ENCODE peak calls at places on chromosomes 11 and 22, in seven cellular contexts. W is left cardiac atrium; M is SK-N-DZ; A is choroid plexus epithelial cell; I is upper lobe of left lung; R is stimulated activated CD4-positive, alpha-beta T cell treated with anti-CD3 and anti-CD28 coated beads, Interleukin-1b, Interleukin-23, amount 100 ng/mL, for 1 hour; C is activated naive CD4-positive, alpha-beta T cell treated with Interleukin-2 at 50 U/mL for 16 hours. F is an unnamed sample.

GRCh38 chr11:61158691-61159381 is 2.4 kb downstream of the VPS37C start:
- DNase-seq in W (no peak), M (no peak), A (peak), I (no peak), R (no peak), C (no peak), F (no peak)

GRCh38 chr11:110295487-110296225 is 758 bp downstream of the RDX start:
- DNase-seq in W (peak), M (peak), A (peak), I (peak), R (no peak), C (peak), F (peak)

GRCh38 chr22:48223488-48224190 is 1461.2 kb downstream of the TBC1D22A start:
- DNase-seq in W (no peak), M (no peak), A (no peak), I (no peak), R (no peak), C (no peak), F (no peak)

GRCh38 chr11:125939081-125939521 is 6.7 kb upstream of the VSIG10L2 start:
- DNase-seq in W (no peak), M (no peak), A (no peak), I (no peak), R (no peak), C (no peak), F (no peak)

GRCh38 chr22:41822289-41823057 is 10.4 kb upstream of the SREBF2 start:
- DNase-seq in W (no peak), M (peak), A (peak), I (no peak), R (no peak), C (peak), F (no peak)

GRCh38 chr22:17905445-17905844 is 118.9 kb downstream of the MICAL3 start:
- DNase-seq in W (no peak), M (no peak), A (no peak), I (no peak), R (no peak), C (no peak), F (no peak)

GRCh38 chr22:22341736-22342135 is 97.2 kb downstream of the VPREB1 start:
- DNase-seq in W (no peak), M (no peak), A (no peak), I (peak), R (no peak), C (no peak), F (no peak)

GRCh38 chr22:19120829-19121630 is 1.2 kb downstream of the DGCR2 start:
- DNase-seq in W (no peak), M (no peak), A (peak), I (peak), R (peak), C (peak), F (no peak)

GRCh38 chr11:32307449-32307848 is 127.9 kb downstream of the WT1 start:
- DNase-seq in W (no peak), M (no peak), A (no peak), I (no peak), R (no peak), C (no peak), F (no peak)

GRCh38 chr11:122241561-122241960 is 125.5 kb upstream of the BLID start:
- DNase-seq in W (no peak), M (no peak), A (no peak), I (no peak), R (no peak), C (no peak), F (no peak)

GRCh38 chr11:66820381-66820780 is 22.9 kb upstream of the RCE1 start:
- DNase-seq in W (no peak), M (no peak), A (no peak), I (no peak), R (no peak), C (no peak), F (no peak)

GRCh38 chr11:92376146-92376599 is 151.6 kb downstream of the FAT3 start:
- DNase-seq in W (no peak), M (no peak), A (peak), I (no peak), R (no peak), C (no peak), F (no peak)

GRCh38 chr11:21634491-21634890 is 558.4 kb upstream of the ANO5 start:
- DNase-seq in W (no peak), M (peak), A (no peak), I (no peak), R (no peak), C (no peak), F (no peak)

GRCh38 chr11:20668844-20669832 is at the start of gene NELL1:
- DNase-seq in W (no peak), M (peak), A (peak), I (no peak), R (no peak), C (no peak), F (peak)

GRCh38 chr11:22192289-22192641 is 620 bp upstream of the ANO5 start:
- DNase-seq in W (no peak), M (peak), A (no peak), I (peak), R (no peak), C (no peak), F (no peak)

GRCh38 chr22:20807315-20807752 is 33.4 kb downstream of the SERPIND1 start:
- DNase-seq in W (no peak), M (no peak), A (peak), I (no peak), R (no peak), C (no peak), F (no peak)

GRCh38 chr11:106553304-106553703 is 465.0 kb downstream of the GUCY1A2 start:
- DNase-seq in W (no peak), M (no peak), A (no peak), I (no peak), R (no peak), C (no peak), F (no peak)

GRCh38 chr22:28075260-28075981 is 156.4 kb upstream of the PITPNB start:
- DNase-seq in W (peak), M (no peak), A (peak), I (peak), R (no peak), C (no peak), F (no peak)

GRCh38 chr11:36454991-36455611 is 55.0 kb downstream of the TRAF6 start:
- DNase-seq in W (no peak), M (no peak), A (peak), I (no peak), R (no peak), C (no peak), F (peak)

GRCh38 chr11:102345923-102346322 is 1.1 kb upstream of the BIRC2 start:
- DNase-seq in W (no peak), M (no peak), A (peak), I (no peak), R (no peak), C (peak), F (no peak)

GRCh38 chr22:20080445-20080775 is 369 bp downstream of the DGCR8 start:
- DNase-seq in W (peak), M (peak), A (peak), I (peak), R (peak), C (peak), F (peak)

GRCh38 chr22:24337894-24338645 is 67.4 kb downstream of the SPECC1L start:
- DNase-seq in W (no peak), M (no peak), A (no peak), I (peak), R (no peak), C (no peak), F (no peak)

GRCh38 chr11:135033545-135033944 is 621.5 kb upstream of the B3GAT1 start:
- DNase-seq in W (no peak), M (no peak), A (peak), I (no peak), R (no peak), C (no peak), F (peak)

GRCh38 chr22:39237276-39238123 is 7.3 kb downstream of the PDGFB start:
- DNase-seq in W (no peak), M (no peak), A (no peak), I (peak), R (no peak), C (no peak), F (no peak)

GRCh38 chr11:78039919-78040671 is 17.0 kb upstream of the KCTD14 start:
- DNase-seq in W (peak), M (no peak), A (peak), I (peak), R (no peak), C (peak), F (no peak)

GRCh38 chr11:74749127-74749964 is 697 bp downstream of the RNF169 start:
- DNase-seq in W (peak), M (peak), A (peak), I (peak), R (peak), C (peak), F (peak)

GRCh38 chr11:27977031-27977430 is 130.9 kb downstream of the KIF18A start:
- DNase-seq in W (no peak), M (no peak), A (peak), I (no peak), R (no peak), C (no peak), F (no peak)

GRCh38 chr11:60813324-60813723 is 28.2 kb downstream of the MS4A10 start:
- DNase-seq in W (no peak), M (no peak), A (no peak), I (no peak), R (no peak), C (no peak), F (no peak)

GRCh38 chr11:61551630-61552029 is 29.2 kb downstream of the SYT7 start:
- DNase-seq in W (peak), M (no peak), A (peak), I (peak), R (no peak), C (no peak), F (no peak)

GRCh38 chr11:82747471-82747870 is 13.8 kb upstream of the FAM181B start:
- DNase-seq in W (no peak), M (no peak), A (no peak), I (no peak), R (no peak), C (no peak), F (no peak)

GRCh38 chr22:36237462-36238347 is 1.6 kb downstream of the APOL2 start:
- DNase-seq in W (no peak), M (no peak), A (peak), I (no peak), R (no peak), C (peak), F (no peak)

GRCh38 chr11:60377737-60378136 is 595 bp upstream of the MS4A7 start:
- DNase-seq in W (peak), M (no peak), A (no peak), I (peak), R (no peak), C (no peak), F (no peak)

GRCh38 chr11:35412285-35412684 is 7.1 kb downstream of the SLC1A2 start:
- DNase-seq in W (no peak), M (peak), A (no peak), I (no peak), R (no peak), C (no peak), F (no peak)

GRCh38 chr11:130427049-130427388 is 1.4 kb downstream of the ADAMTS8 start:
- DNase-seq in W (no peak), M (no peak), A (no peak), I (no peak), R (no peak), C (no peak), F (no peak)

F was measured in neural crest cell.